ENCODE peak calls at places on chromosomes 4 and X, in five cellular contexts. I, B, G, Z and D are unnamed samples.

GRCh38 chr4:69782651-69783310 is 22.4 kb upstream of the SULT1B1 start:
- DNase-seq in I (no peak), B (no peak), G (no peak), Z (no peak), D (no peak)

GRCh38 chrX:46793386-46794143 is 34.6 kb upstream of the SLC9A7 start:
- DNase-seq in I (no peak), B (no peak), G (no peak), Z (no peak), D (no peak)

GRCh38 chr4:61320154-61320553 is 120.0 kb downstream of the ADGRL3 start:
- DNase-seq in I (no peak), B (no peak), G (peak), Z (peak), D (no peak)

GRCh38 chr4:22500831-22501714 is 14.8 kb downstream of the ADGRA3 start:
- DNase-seq in I (peak), B (no peak), G (peak), Z (peak), D (no peak)

GRCh38 chrX:38277136-38277535 is 50.2 kb downstream of the RPGR start:
- DNase-seq in I (no peak), B (no peak), G (no peak), Z (no peak), D (no peak)

GRCh38 chr4:8738471-8738931 is 133.1 kb downstream of the HMX1 start:
- DNase-seq in I (no peak), B (no peak), G (no peak), Z (no peak), D (no peak)

GRCh38 chr4:111775908-111776307 is 369.3 kb upstream of the FAM241A start:
- DNase-seq in I (peak), B (no peak), G (no peak), Z (peak), D (no peak)

GRCh38 chr4:82905205-82905604 is 4.7 kb downstream of the THAP9 start:
- DNase-seq in I (peak), B (peak), G (peak), Z (peak), D (no peak)

GRCh38 chr4:26321326-26322276 is 787 bp downstream of the RBPJ start:
- DNase-seq in I (peak), B (peak), G (no peak), Z (peak), D (peak)

GRCh38 chr4:108001540-108001939 is 11.9 kb downstream of the HADH start:
- DNase-seq in I (peak), B (no peak), G (no peak), Z (no peak), D (no peak)

GRCh38 chr4:114038762-114039392 is 59.4 kb upstream of the ARSJ start:
- DNase-seq in I (no peak), B (no peak), G (no peak), Z (no peak), D (no peak)

GRCh38 chr4:147678796-147679549 is 5.0 kb downstream of the PRMT9 start:
- DNase-seq in I (peak), B (no peak), G (no peak), Z (peak), D (no peak)

GRCh38 chr4:41506071-41506470 is 31.9 kb upstream of the LIMCH1 start:
- DNase-seq in I (peak), B (no peak), G (no peak), Z (peak), D (no peak)

GRCh38 chr4:78254893-78255292 is 197.8 kb downstream of the FRAS1 start:
- DNase-seq in I (no peak), B (no peak), G (no peak), Z (no peak), D (no peak)

GRCh38 chrX:39212456-39212855 is 411.2 kb downstream of the MID1IP1 start:
- DNase-seq in I (no peak), B (peak), G (no peak), Z (no peak), D (no peak)

GRCh38 chr4:101286663-101287062 is 60.7 kb downstream of the PPP3CA start:
- DNase-seq in I (no peak), B (no peak), G (no peak), Z (no peak), D (no peak)

GRCh38 chr4:7104366-7105031 is 36.6 kb upstream of the GRPEL1 start:
- DNase-seq in I (no peak), B (no peak), G (no peak), Z (no peak), D (no peak)